ENCODE peak calls at places on chromosomes 2 and 18, in eight cellular contexts. I, O, L, D, U, F, Z and T are unnamed samples.

GRCh38 chr2:215554689-215555088 is 118.8 kb upstream of the FN1 start:
- DNase-seq in D (no peak), U (no peak), O (no peak), F (no peak), Z (no peak), I (no peak), L (no peak), T (no peak)

GRCh38 chr2:45207105-45207504 is 197.9 kb upstream of the SIX2 start:
- DNase-seq in Z (no peak), I (no peak), L (no peak), D (no peak), F (no peak), O (no peak), U (no peak), T (no peak)

GRCh38 chr18:35507623-35508022 is 9.9 kb upstream of the INO80C start:
- DNase-seq in Z (no peak), I (no peak), O (no peak), U (no peak), F (no peak), D (no peak), L (no peak), T (no peak)

GRCh38 chr2:164061129-164061746 is 325.4 kb upstream of the FIGN start:
- DNase-seq in I (no peak), U (peak), L (peak), O (peak), F (no peak), Z (no peak), D (no peak), T (peak)

GRCh38 chr2:145652051-145652450 is 1132.1 kb upstream of the ZEB2 start:
- DNase-seq in U (peak), F (no peak), Z (no peak), L (no peak), I (no peak), D (no peak), O (no peak), T (no peak)

GRCh38 chr2:132547089-132547687 is 122.8 kb downstream of the LYPD1 start:
- DNase-seq in L (peak), U (peak), O (peak), I (peak), Z (peak), F (peak), D (peak), T (peak)

GRCh38 chr2:177753682-177754475 is 318.7 kb downstream of the PDE11A start:
- DNase-seq in I (no peak), D (no peak), F (no peak), Z (no peak), L (peak), U (peak), O (peak), T (peak)

GRCh38 chr2:126913329-126913728 is 14.6 kb downstream of the TEX51 start:
- DNase-seq in F (no peak), Z (no peak), U (no peak), L (no peak), D (no peak), O (no peak), I (no peak), T (no peak)

GRCh38 chr2:233371608-233372007 is 17.3 kb downstream of the DGKD start:
- DNase-seq in F (no peak), U (no peak), Z (no peak), I (no peak), L (no peak), D (no peak), O (no peak), T (no peak)

GRCh38 chr2:60671971-60672370 is 84.1 kb upstream of the PAPOLG start:
- DNase-seq in L (no peak), I (no peak), D (no peak), U (no peak), F (no peak), O (no peak), Z (no peak), T (no peak)

GRCh38 chr2:95374451-95374915 is 28.0 kb upstream of the FAHD2A start:
- DNase-seq in U (no peak), L (no peak), I (no peak), Z (no peak), O (no peak), F (no peak), D (no peak), T (no peak)

GRCh38 chr2:120729410-120730052 is 6.1 kb upstream of the GLI2 start:
- DNase-seq in U (peak), Z (no peak), F (no peak), O (peak), I (no peak), L (peak), D (no peak), T (peak)

GRCh38 chr2:32495139-32495538 is 132.7 kb upstream of the TTC27 start:
- DNase-seq in Z (no peak), D (no peak), L (no peak), O (no peak), I (no peak), F (no peak), U (peak), T (no peak)

GRCh38 chr2:28750316-28751101 is 1.1 kb upstream of the PPP1CB start:
- DNase-seq in F (no peak), Z (no peak), L (peak), U (peak), D (peak), O (no peak), I (peak), T (peak)